ENCODE peak calls at places on chromosomes 16 and 17, in five cellular contexts. O is fibroblast of lung, E is PC-3, K is esophagus squamous epithelium, C is MM.1S. R is an unnamed sample.

GRCh38 chr16:74742051-74742481 is 32.6 kb downstream of the FA2H start:
- DNase-seq in O (peak), E (no peak), K (no peak), C (no peak), R (no peak)

GRCh38 chr17:29592850-29593545 is at the start of gene ANKRD13B:
- DNase-seq in O (no peak), E (no peak), K (no peak), C (no peak), R (no peak)

GRCh38 chr17:63138713-63139112 is 172.7 kb downstream of the TANC2 start:
- DNase-seq in O (peak), E (no peak), K (no peak), C (no peak), R (no peak)

GRCh38 chr17:37518816-37519215 is 29.1 kb downstream of the DUSP14 start:
- DNase-seq in O (no peak), E (no peak), K (no peak), C (no peak), R (no peak)

GRCh38 chr16:3999479-3999868 is 116.8 kb downstream of the ADCY9 start:
- DNase-seq in O (peak), E (no peak), K (no peak), C (no peak), R (no peak)

GRCh38 chr17:50181601-50182345 is 16.0 kb downstream of the SGCA start:
- DNase-seq in O (peak), E (no peak), K (no peak), C (no peak), R (no peak)

GRCh38 chr16:53094013-53094630 is 39.3 kb downstream of the CHD9 start:
- DNase-seq in O (no peak), E (peak), K (no peak), C (peak), R (peak)

GRCh38 chr17:4586043-4586442 is 1.7 kb downstream of the SMTNL2 start:
- DNase-seq in O (no peak), E (no peak), K (no peak), C (no peak), R (no peak)

GRCh38 chr16:47712276-47713224 is 251.4 kb downstream of the PHKB start:
- DNase-seq in O (peak), E (peak), K (no peak), C (no peak), R (no peak)

GRCh38 chr17:50145532-50146229 is 4.8 kb downstream of the PPP1R9B start:
- DNase-seq in O (no peak), E (no peak), K (no peak), C (no peak), R (no peak)

GRCh38 chr17:47636273-47637030 is 13.3 kb upstream of the KPNB1 start:
- DNase-seq in O (no peak), E (no peak), K (no peak), C (no peak), R (no peak)

GRCh38 chr17:9241371-9241712 is 220.0 kb downstream of the NTN1 start:
- DNase-seq in O (no peak), E (no peak), K (no peak), C (no peak), R (no peak)

GRCh38 chr16:88610080-88610479 is 28.3 kb upstream of the IL17C start:
- DNase-seq in O (no peak), E (no peak), K (no peak), C (no peak), R (no peak)

GRCh38 chr17:56583772-56584171 is 9.7 kb upstream of the NOG start:
- DNase-seq in O (no peak), E (no peak), K (no peak), C (no peak), R (no peak)

GRCh38 chr17:68821860-68822693 is 133.1 kb downstream of the ABCA8 start:
- DNase-seq in O (peak), E (peak), K (no peak), C (no peak), R (no peak)

GRCh38 chr17:17874478-17874877 is 37.7 kb upstream of the SREBF1 start:
- DNase-seq in O (peak), E (peak), K (no peak), C (no peak), R (no peak)

GRCh38 chr17:74180336-74180735 is 23.1 kb upstream of the RPL38 start:
- DNase-seq in O (no peak), E (no peak), K (no peak), C (no peak), R (no peak)

GRCh38 chr17:53662608-53663007 is 160.1 kb upstream of the KIF2B start:
- DNase-seq in O (no peak), E (no peak), K (no peak), C (no peak), R (no peak)

GRCh38 chr17:57582881-57583756 is 162.0 kb downstream of the CCDC182 start:
- DNase-seq in O (no peak), E (no peak), K (no peak), C (no peak), R (peak)

GRCh38 chr17:17723354-17724261 is 42.4 kb downstream of the RAI1 start:
- DNase-seq in O (peak), E (no peak), K (no peak), C (no peak), R (no peak)

GRCh38 chr17:41907185-41907556 is 11.6 kb downstream of the ACLY start:
- DNase-seq in O (peak), E (peak), K (no peak), C (no peak), R (no peak)

GRCh38 chr16:81939164-81940067 is 71.9 kb downstream of the SDR42E1 start:
- DNase-seq in O (no peak), E (no peak), K (no peak), C (no peak), R (no peak)

GRCh38 chr17:70084476-70084875 is 9.5 kb downstream of the KCNJ16 start:
- DNase-seq in O (peak), E (no peak), K (no peak), C (no peak), R (no peak)

GRCh38 chr17:35588196-35588920 is 1.2 kb downstream of the AP2B1 start:
- DNase-seq in O (peak), E (peak), K (no peak), C (no peak), R (peak)

GRCh38 chr17:75512946-75513666 is 2.2 kb downstream of the CASKIN2 start:
- DNase-seq in O (peak), E (no peak), K (no peak), C (no peak), R (no peak)

GRCh38 chr16:66358231-66358630 is 8.3 kb upstream of the CDH5 start:
- DNase-seq in O (no peak), E (no peak), K (no peak), C (no peak), R (no peak)

GRCh38 chr16:81669473-81670350 is 109.4 kb upstream of the PLCG2 start:
- DNase-seq in O (no peak), E (no peak), K (no peak), C (no peak), R (no peak)

GRCh38 chr17:83176956-83177583 is 97.7 kb downstream of the METRNL start:
- DNase-seq in O (no peak), E (no peak), K (no peak), C (no peak), R (no peak)

GRCh38 chr16:19884021-19884485 is 595 bp downstream of the GPRC5B start:
- DNase-seq in O (no peak), E (no peak), K (no peak), C (no peak), R (no peak)

GRCh38 chr17:42363767-42364585 is 24.3 kb downstream of the STAT3 start:
- DNase-seq in O (peak), E (no peak), K (no peak), C (no peak), R (no peak)

GRCh38 chr17:63378411-63379076 is 67.6 kb downstream of the CYB561 start:
- DNase-seq in O (peak), E (no peak), K (no peak), C (no peak), R (no peak)

GRCh38 chr17:7989781-7990655 is 12.4 kb upstream of the GUCY2D start:
- DNase-seq in O (peak), E (peak), K (peak), C (peak), R (peak)
- TF ChIP-seq CTCF in O (peak), E (peak), K (peak), C (peak), R (peak)

DNA sequence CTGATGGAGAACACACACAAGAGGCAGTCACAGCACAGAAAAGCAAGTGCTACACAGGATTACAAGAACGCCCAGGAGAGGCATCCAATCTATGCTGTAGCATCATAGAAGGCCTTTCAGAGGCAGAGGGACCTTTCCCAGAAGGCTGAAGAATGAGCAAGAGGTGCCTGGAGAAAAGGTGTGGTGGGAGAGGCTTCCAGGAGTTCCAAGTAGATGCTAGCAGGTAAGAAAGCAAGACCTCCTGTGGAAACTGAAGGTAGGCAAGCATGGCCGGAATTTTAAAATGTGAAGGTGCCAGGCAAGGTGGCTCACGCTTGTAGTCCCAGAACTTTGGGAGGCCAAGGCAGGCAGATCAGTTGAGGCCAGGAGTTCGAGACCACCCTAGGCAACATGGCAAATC is 2.1 kb downstream of the ARHGAP17 start:
- DNase-seq in O (no peak), E (no peak), K (no peak), C (no peak), R (no peak)
- H3K4me3 ChIP-seq in O (peak), E (peak), K (peak), C (peak), R (no peak)

GRCh38 chr17:44557653-44558285 is 485 bp downstream of the FZD2 start:
- DNase-seq in O (peak), E (no peak), K (no peak), C (no peak), R (no peak)

GRCh38 chr17:44556854-44557606 is at the start of gene FZD2:
- DNase-seq in O (peak), E (peak), K (peak), C (peak), R (peak)

GRCh38 chr17:44558349-44559287 is 1.3 kb downstream of the FZD2 start:
- DNase-seq in O (peak), E (no peak), K (no peak), C (no peak), R (no peak)

GRCh38 chr17:44555056-44555455 is 2.2 kb upstream of the FZD2 start:
- DNase-seq in O (no peak), E (no peak), K (no peak), C (no peak), R (no peak)

GRCh38 chr17:44556114-44556853 is 1.0 kb upstream of the FZD2 start:
- DNase-seq in O (peak), E (peak), K (no peak), C (peak), R (no peak)
- TF ChIP-seq CTCF in O (no peak), E (no peak), K (no peak), C (no peak), R (no peak)

GRCh38 chr16:15961557-15962205 is 12.3 kb downstream of the ABCC1 start:
- DNase-seq in O (no peak), E (no peak), K (no peak), C (no peak), R (no peak)

GRCh38 chr16:15955425-15955824 is 6.0 kb downstream of the ABCC1 start:
- DNase-seq in O (no peak), E (no peak), K (no peak), C (no peak), R (no peak)

GRCh38 chr16:15961060-15961511 is 11.7 kb downstream of the ABCC1 start:
- DNase-seq in O (peak), E (no peak), K (no peak), C (peak), R (no peak)

GRCh38 chr16:15960124-15960971 is 10.9 kb downstream of the ABCC1 start:
- DNase-seq in O (peak), E (no peak), K (no peak), C (no peak), R (no peak)

DNA sequence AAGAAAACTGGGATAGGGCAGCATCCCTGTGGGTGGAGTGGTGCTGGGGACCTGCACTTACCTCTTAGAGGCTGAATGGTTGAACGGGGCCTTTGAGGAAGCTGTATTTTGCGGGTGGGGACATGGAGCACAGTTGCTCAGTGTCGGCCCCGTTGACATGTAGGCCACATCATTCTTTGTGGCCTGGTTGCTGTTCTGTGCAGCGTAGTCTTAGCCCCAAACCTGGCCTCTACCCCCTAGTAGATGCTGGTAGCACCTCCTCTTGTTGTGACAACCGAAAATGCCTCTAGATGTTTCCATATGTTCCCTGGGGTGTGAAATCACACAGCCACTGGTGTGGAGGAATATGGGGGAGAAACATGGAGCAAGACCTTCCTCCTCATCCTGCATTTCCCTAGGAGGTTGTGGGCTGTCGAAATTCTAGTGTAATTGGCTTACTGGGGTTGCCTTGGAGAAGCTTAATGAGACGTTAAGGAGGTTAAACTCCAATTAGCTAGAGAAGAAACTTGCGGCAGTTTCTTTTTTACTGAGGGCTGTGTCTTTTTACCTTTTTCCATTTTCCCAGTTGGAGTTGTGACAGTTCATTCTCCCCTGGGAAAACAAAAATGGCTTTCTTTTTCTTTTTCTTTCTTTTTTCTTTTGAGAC is 9.4 kb downstream of the ABCC1 start:
- DNase-seq in O (no peak), E (no peak), K (no peak), C (no peak), R (no peak)
- H3K4me3 ChIP-seq in O (no peak), E (no peak), K (no peak), C (no peak), R (no peak)

GRCh38 chr16:49608801-49609200 is 235.2 kb downstream of the C16orf78 start:
- DNase-seq in O (peak), E (no peak), K (no peak), C (no peak), R (no peak)
- TF ChIP-seq CTCF in O (peak), E (no peak), K (peak), C (no peak), R (peak)

GRCh38 chr17:32998893-32999240 is 7.2 kb downstream of the SPACA3 start:
- DNase-seq in O (peak), E (peak), K (no peak), C (no peak), R (no peak)
- H3K4me3 ChIP-seq in O (no peak), E (peak), K (no peak), C (no peak), R (no peak)

GRCh38 chr16:67562918-67563707 is 787 bp downstream of the CTCF start:
- DNase-seq in O (peak), E (peak), K (no peak), C (peak), R (no peak)
- TF ChIP-seq CTCF in O (peak), E (peak), K (peak), C (peak), R (peak)

R was measured in LNCaP clone FGC.